ENCODE peak calls at places on chromosomes 12 and 14, in eight cellular contexts. S is GM23338, I is PC-9, M is neuronal stem cell, K is astrocyte, D is IMR-90, B is fibroblast of lung, Q is hepatocyte. L is an unnamed sample.

GRCh38 chr12:124365726-124366430 is 71.0 kb downstream of the RFLNA start:
- DNase-seq in B (no peak), I (no peak), D (no peak), K (no peak), Q (no peak), S (no peak), M (no peak), L (no peak)

GRCh38 chr12:80268924-80269749 is 169.8 kb downstream of the OTOGL start:
- DNase-seq in D (peak), S (no peak), K (peak), I (peak), M (no peak), B (peak), Q (no peak), L (peak)

GRCh38 chr14:55756078-55756477 is 176.1 kb downstream of the KTN1 start:
- DNase-seq in D (no peak), I (no peak), K (no peak), S (no peak), M (no peak), Q (no peak), B (no peak), L (no peak)

GRCh38 chr14:96173646-96174475 is 30.8 kb upstream of the BDKRB2 start:
- DNase-seq in M (no peak), B (no peak), Q (no peak), S (no peak), I (no peak), D (no peak), K (no peak), L (no peak)

GRCh38 chr12:54489857-54490256 is 7.7 kb upstream of the NCKAP1L start:
- DNase-seq in Q (no peak), K (no peak), S (no peak), D (no peak), M (no peak), I (no peak), B (no peak), L (no peak)

GRCh38 chr14:60658909-60659585 is 9.8 kb upstream of the SIX1 start:
- DNase-seq in I (no peak), D (peak), B (no peak), S (no peak), Q (no peak), M (peak), K (no peak), L (peak)

GRCh38 chr12:130828895-130829294 is 10.2 kb downstream of the STX2 start:
- DNase-seq in B (no peak), M (no peak), I (no peak), D (no peak), K (no peak), S (peak), Q (no peak), L (no peak)

GRCh38 chr12:91846466-91847055 is 299.1 kb downstream of the BTG1 start:
- DNase-seq in D (peak), I (no peak), M (no peak), K (no peak), S (no peak), Q (no peak), B (no peak), L (no peak)

GRCh38 chr14:51547260-51547659 is 104.5 kb upstream of the FRMD6 start:
- DNase-seq in I (peak), Q (peak), S (no peak), M (no peak), K (peak), B (peak), D (peak), L (peak)

GRCh38 chr12:113862570-113863454 is 103.3 kb downstream of the RBM19 start:
- DNase-seq in M (no peak), Q (peak), I (no peak), S (peak), D (peak), B (peak), K (peak), L (no peak)

GRCh38 chr14:89262041-89262440 is 155.0 kb downstream of the FOXN3 start:
- DNase-seq in K (no peak), Q (no peak), D (no peak), M (no peak), I (no peak), B (no peak), S (no peak), L (no peak)

GRCh38 chr12:113136128-113136989 is 798 bp upstream of the RASAL1 start:
- DNase-seq in I (peak), K (no peak), B (no peak), M (no peak), D (no peak), S (peak), Q (no peak), L (no peak)

GRCh38 chr12:50197297-50197727 is 30.1 kb upstream of the CERS5 start:
- DNase-seq in M (no peak), I (no peak), B (peak), D (no peak), S (no peak), K (no peak), Q (no peak), L (no peak)

GRCh38 chr12:102965281-102966155 is 8.0 kb downstream of the ASCL1 start:
- DNase-seq in M (no peak), I (no peak), B (no peak), K (no peak), S (peak), D (no peak), Q (no peak), L (no peak)

GRCh38 chr12:30806989-30807694 is 52.4 kb upstream of the CAPRIN2 start:
- DNase-seq in S (peak), D (peak), M (peak), K (peak), I (peak), B (peak), Q (peak), L (peak)

GRCh38 chr12:59895161-59895785 is 299.4 kb downstream of the SLC16A7 start:
- DNase-seq in Q (no peak), B (no peak), M (no peak), K (no peak), I (no peak), D (no peak), S (no peak), L (no peak)

GRCh38 chr14:32306549-32306948 is 22.5 kb upstream of the AKAP6 start:
- DNase-seq in M (no peak), Q (no peak), B (peak), I (no peak), D (no peak), S (no peak), K (no peak), L (peak)

GRCh38 chr12:114186241-114187002 is 219.5 kb downstream of the TBX5 start:
- DNase-seq in D (no peak), B (no peak), Q (no peak), S (peak), I (no peak), K (no peak), M (peak), L (no peak)

GRCh38 chr14:63893701-63894458 is 41.1 kb downstream of the SYNE2 start:
- DNase-seq in S (peak), I (no peak), Q (peak), K (peak), M (no peak), D (peak), B (peak), L (no peak)

GRCh38 chr12:34389378-34390170 is 367.3 kb downstream of the ALG10 start:
- DNase-seq in M (no peak), S (no peak), Q (no peak), D (no peak), K (no peak), I (no peak), B (no peak), L (no peak)

GRCh38 chr14:70887207-70888150 is 19.8 kb upstream of the PCNX1 start:
- DNase-seq in I (no peak), B (peak), M (no peak), K (peak), S (no peak), Q (no peak), D (peak), L (no peak)

GRCh38 chr12:51972849-51973273 is 21.4 kb downstream of the ACVR1B start:
- DNase-seq in D (peak), K (peak), I (no peak), M (no peak), B (peak), Q (peak), S (no peak), L (no peak)

GRCh38 chr12:9064201-9064814 is 51.4 kb downstream of the A2M start:
- DNase-seq in M (peak), Q (peak), K (peak), S (peak), D (peak), I (peak), B (peak), L (peak)

GRCh38 chr12:113735146-113735545 is 231.0 kb downstream of the RBM19 start:
- DNase-seq in D (no peak), M (no peak), S (peak), K (no peak), Q (no peak), B (no peak), I (no peak), L (no peak)

GRCh38 chr12:100753837-100754236 is 40.7 kb upstream of the ANO4 start:
- DNase-seq in B (peak), S (no peak), D (peak), K (peak), I (no peak), Q (no peak), M (no peak), L (peak)

GRCh38 chr12:92561543-92561899 is 141.3 kb upstream of the PLEKHG7 start:
- DNase-seq in B (peak), Q (peak), K (peak), S (no peak), M (no peak), I (no peak), D (peak), L (no peak)

GRCh38 chr12:57775044-57775443 is 2.6 kb downstream of the EEF1AKMT3 start:
- DNase-seq in D (no peak), Q (no peak), B (no peak), I (no peak), S (no peak), K (no peak), M (no peak), L (no peak)

GRCh38 chr12:23847857-23848256 is 101.6 kb downstream of the SOX5 start:
- DNase-seq in Q (no peak), I (no peak), M (no peak), D (no peak), S (no peak), K (no peak), B (no peak), L (no peak)

GRCh38 chr12:131499864-131500190 is 211.1 kb upstream of the SFSWAP start:
- DNase-seq in M (no peak), S (no peak), D (no peak), K (no peak), Q (no peak), B (no peak), I (no peak), L (no peak)

GRCh38 chr12:75932241-75932640 is 99.3 kb downstream of the PHLDA1 start:
- DNase-seq in Q (no peak), D (no peak), M (no peak), S (no peak), B (no peak), I (no peak), K (no peak), L (no peak)

GRCh38 chr12:32400114-32400672 is 835 bp downstream of the FGD4 start:
- DNase-seq in K (no peak), M (no peak), I (no peak), D (no peak), Q (peak), S (peak), B (no peak), L (peak)

GRCh38 chr14:64388533-64389243 is 535 bp downstream of the MTHFD1 start:
- DNase-seq in I (no peak), Q (peak), M (no peak), D (peak), S (peak), B (peak), K (peak), L (peak)

GRCh38 chr14:68795602-68796417 is 2.9 kb upstream of the ZFP36L1 start:
- DNase-seq in I (peak), Q (peak), M (no peak), B (peak), K (peak), S (peak), D (peak), L (peak)

GRCh38 chr12:68034567-68034966 is 45.3 kb downstream of the IFNG-AS1 start:
- DNase-seq in S (no peak), Q (no peak), B (no peak), D (no peak), I (no peak), M (no peak), K (no peak), L (no peak)

GRCh38 chr14:88490168-88490567 is 64.6 kb downstream of the PTPN21 start:
- DNase-seq in M (no peak), K (no peak), I (no peak), B (no peak), S (peak), D (no peak), Q (no peak), L (no peak)

GRCh38 chr14:64682173-64682710 is 22.0 kb upstream of the PLEKHG3 start:
- DNase-seq in B (peak), Q (peak), S (peak), M (no peak), I (no peak), D (peak), K (peak), L (peak)

GRCh38 chr14:74324945-74325361 is 22.2 kb upstream of the ABCD4 start:
- DNase-seq in B (no peak), Q (peak), M (peak), D (peak), I (peak), S (peak), K (peak), L (peak)

GRCh38 chr14:86430807-86431206 is 900.9 kb downstream of the FLRT2 start:
- DNase-seq in K (no peak), S (no peak), D (peak), Q (no peak), B (no peak), M (no peak), I (no peak), L (no peak)

GRCh38 chr14:104756477-104757237 is 3.7 kb downstream of the SIVA1 start:
- DNase-seq in K (no peak), S (no peak), Q (no peak), B (no peak), M (no peak), D (no peak), I (no peak), L (no peak)

GRCh38 chr14:104757238-104757585 is 4.3 kb downstream of the SIVA1 start:
- DNase-seq in Q (no peak), K (no peak), B (no peak), I (no peak), D (no peak), M (no peak), S (no peak), L (no peak)

GRCh38 chr14:104755621-104756020 is 2.7 kb downstream of the SIVA1 start:
- DNase-seq in S (no peak), D (no peak), Q (no peak), B (no peak), I (no peak), K (no peak), M (no peak), L (no peak)

GRCh38 chr14:104758981-104759975 is 6.3 kb downstream of the SIVA1 start:
- DNase-seq in Q (no peak), M (no peak), D (no peak), K (no peak), S (no peak), I (no peak), B (no peak), L (no peak)

GRCh38 chr14:104757681-104758392 is 4.9 kb downstream of the SIVA1 start:
- DNase-seq in D (no peak), Q (no peak), M (no peak), I (no peak), B (no peak), K (no peak), S (no peak), L (no peak)
- H3K4me2 ChIP-seq in D (no peak), Q (no peak), M (no peak), I (no peak), B (no peak), K (no peak), S (no peak), L (no peak)

DNA sequence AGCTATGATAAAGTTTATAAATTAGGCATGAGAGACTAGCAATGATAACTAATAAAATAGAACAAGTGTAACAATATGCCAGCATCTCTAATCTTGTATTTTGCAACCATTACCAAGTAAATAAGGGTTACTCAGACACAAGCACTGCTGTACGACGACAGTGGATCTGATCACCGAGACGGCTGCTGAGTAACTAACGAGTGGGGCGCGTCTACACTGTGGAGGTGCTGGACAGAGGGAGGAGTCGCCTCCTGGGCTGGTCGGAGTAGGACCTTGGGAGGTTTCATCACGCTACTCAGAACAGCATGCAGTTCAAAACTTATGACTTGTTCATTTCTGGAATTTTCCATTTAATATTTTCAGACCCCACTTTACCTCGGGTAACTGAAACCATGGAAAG is 18.4 kb downstream of the COA8 start:
- DNase-seq in D (no peak), B (no peak), K (no peak), S (no peak), Q (no peak), M (no peak), I (no peak), L (no peak)
- H3K4me2 ChIP-seq in D (no peak), B (no peak), K (no peak), S (no peak), Q (no peak), M (no peak), I (no peak), L (no peak)

GRCh38 chr14:99273724-99274345 is 1.8 kb upstream of the BCL11B start:
- DNase-seq in D (no peak), K (no peak), M (no peak), S (peak), I (no peak), Q (peak), B (peak), L (no peak)
- H3K4me2 ChIP-seq in D (peak), K (peak), M (peak), S (peak), I (no peak), Q (peak), B (peak), L (peak)

GRCh38 chr14:33477752-33478151 is 473.1 kb downstream of the EGLN3 start:
- DNase-seq in D (no peak), Q (no peak), B (peak), S (peak), M (peak), I (no peak), K (peak), L (no peak)
- H3K4me2 ChIP-seq in D (no peak), Q (no peak), B (no peak), S (peak), M (no peak), I (no peak), K (no peak), L (no peak)

GRCh38 chr12:3967556-3968160 is 94.5 kb upstream of the PARP11 start:
- DNase-seq in S (no peak), Q (peak), I (no peak), K (no peak), D (no peak), M (no peak), B (no peak), L (no peak)
- H3K4me2 ChIP-seq in S (no peak), Q (peak), I (no peak), K (no peak), D (no peak), M (no peak), B (no peak), L (no peak)

GRCh38 chr14:65860956-65861631 is 448.6 kb downstream of the FUT8 start:
- DNase-seq in I (no peak), D (no peak), S (no peak), M (no peak), K (no peak), Q (no peak), B (no peak), L (no peak)
- H3K4me2 ChIP-seq in I (no peak), D (no peak), S (no peak), M (no peak), K (no peak), Q (no peak), B (no peak), L (no peak)